ENCODE peak calls at places on chromosomes 3 and 15, in eight cellular contexts. B is lower leg skin, C is colonic mucosa, Q is iPS-NIHi11, T is A673, L is AG04449, Z is amniotic epithelial cell, E is adipocyte. W is an unnamed sample.

GRCh38 chr3:52798978-52799476 is 4.4 kb downstream of the ITIH3 start:
- DNase-seq in Z (peak), E (no peak), Q (peak), C (peak), B (no peak), L (no peak), T (peak), W (peak)

GRCh38 chr3:150945226-150945625 is 27.3 kb downstream of the CLRN1 start:
- DNase-seq in Q (no peak), L (peak), T (no peak), B (no peak), E (peak), C (no peak), Z (peak), W (no peak)

GRCh38 chr3:67458406-67458805 is 196.0 kb downstream of the SUCLG2 start:
- DNase-seq in L (no peak), Q (no peak), Z (peak), T (no peak), B (no peak), E (peak), C (no peak), W (no peak)

GRCh38 chr15:53009093-53009492 is 219.0 kb upstream of the ONECUT1 start:
- DNase-seq in Z (no peak), E (no peak), Q (no peak), L (no peak), C (no peak), T (no peak), B (no peak), W (no peak)

GRCh38 chr3:58471025-58471887 is 20.6 kb upstream of the KCTD6 start:
- DNase-seq in L (peak), Q (peak), T (peak), E (peak), B (peak), Z (peak), C (peak), W (peak)

GRCh38 chr15:80577552-80578205 is 117.4 kb upstream of the ABHD17C start:
- DNase-seq in Q (no peak), Z (no peak), E (no peak), L (no peak), C (no peak), T (no peak), B (peak), W (no peak)

GRCh38 chr3:158718490-158719170 is 13.6 kb downstream of the RARRES1 start:
- DNase-seq in T (no peak), L (peak), Z (peak), B (no peak), C (peak), E (peak), Q (no peak), W (no peak)

GRCh38 chr15:100986158-100986896 is 67.2 kb downstream of the LRRK1 start:
- DNase-seq in L (no peak), B (no peak), Z (no peak), T (no peak), E (no peak), Q (no peak), C (peak), W (no peak)

GRCh38 chr15:38991126-38991525 is 426.5 kb upstream of the RASGRP1 start:
- DNase-seq in B (no peak), Q (peak), T (peak), C (no peak), L (no peak), E (peak), Z (peak), W (no peak)

GRCh38 chr15:40875996-40876740 is 2.1 kb upstream of the RHOV start:
- DNase-seq in Q (no peak), E (peak), L (no peak), T (no peak), Z (peak), B (no peak), C (peak), W (no peak)

W was measured in stimulated activated CD8-positive, alpha-beta memory T cell treated with anti-CD3 and anti-CD28 coated beads, Interleukin-4, amount 100 ng/mL, for 48 hours.